ENCODE peak calls at places on chromosomes 6 and 20, in six cellular contexts. M is IMR-90, R is H9, F is H1, S is neuronal stem cell, W is mesenchymal stem cell. D is an unnamed sample.

GRCh38 chr6:10521104-10521808 is at the start of gene GCNT2:
- DNase-seq in S (no peak), W (peak), M (peak), R (peak), F (peak), D (no peak)

GRCh38 chr6:89649682-89650081 is 11.1 kb upstream of the LYRM2 start:
- DNase-seq in S (no peak), M (no peak), W (no peak), F (no peak), R (no peak), D (peak)

GRCh38 chr20:52905235-52905634 is 66.9 kb upstream of the TSHZ2 start:
- DNase-seq in M (no peak), F (no peak), W (no peak), S (no peak), R (no peak), D (no peak)

GRCh38 chr20:37911838-37912273 is 8.9 kb downstream of the VSTM2L start:
- DNase-seq in M (peak), W (no peak), R (peak), S (no peak), F (peak), D (peak)

GRCh38 chr6:140566706-140567330 is 1192.4 kb upstream of the CITED2 start:
- DNase-seq in F (no peak), R (no peak), W (peak), S (no peak), M (peak), D (no peak)

GRCh38 chr6:69279805-69280204 is 517.0 kb downstream of the LMBRD1 start:
- DNase-seq in F (no peak), M (no peak), S (no peak), W (no peak), R (no peak), D (no peak)

GRCh38 chr6:34196833-34197195 is 39.9 kb upstream of the HMGA1 start:
- DNase-seq in M (no peak), F (no peak), R (no peak), W (no peak), S (no peak), D (no peak)

GRCh38 chr6:73738367-73739028 is 42.5 kb downstream of the CD109 start:
- DNase-seq in S (no peak), F (no peak), R (no peak), M (no peak), W (no peak), D (no peak)

GRCh38 chr6:83031689-83032088 is 34.0 kb downstream of the UBE3D start:
- DNase-seq in M (no peak), R (no peak), F (no peak), W (no peak), S (no peak), D (no peak)

GRCh38 chr20:62946918-62947317 is 5.6 kb upstream of the SLC17A9 start:
- DNase-seq in F (no peak), S (no peak), M (no peak), W (no peak), R (no peak), D (no peak)

GRCh38 chr6:89357390-89357789 is 4.9 kb upstream of the UBE2J1 start:
- DNase-seq in R (no peak), F (no peak), M (no peak), W (no peak), S (no peak), D (no peak)

GRCh38 chr6:156420172-156420993 is 356.8 kb upstream of the ARID1B start:
- DNase-seq in M (peak), S (no peak), F (no peak), R (no peak), W (no peak), D (no peak)
- H3K14ac ChIP-seq in M (no peak), S (no peak), F (no peak), R (no peak), W (no peak), D (no peak)

DNA sequence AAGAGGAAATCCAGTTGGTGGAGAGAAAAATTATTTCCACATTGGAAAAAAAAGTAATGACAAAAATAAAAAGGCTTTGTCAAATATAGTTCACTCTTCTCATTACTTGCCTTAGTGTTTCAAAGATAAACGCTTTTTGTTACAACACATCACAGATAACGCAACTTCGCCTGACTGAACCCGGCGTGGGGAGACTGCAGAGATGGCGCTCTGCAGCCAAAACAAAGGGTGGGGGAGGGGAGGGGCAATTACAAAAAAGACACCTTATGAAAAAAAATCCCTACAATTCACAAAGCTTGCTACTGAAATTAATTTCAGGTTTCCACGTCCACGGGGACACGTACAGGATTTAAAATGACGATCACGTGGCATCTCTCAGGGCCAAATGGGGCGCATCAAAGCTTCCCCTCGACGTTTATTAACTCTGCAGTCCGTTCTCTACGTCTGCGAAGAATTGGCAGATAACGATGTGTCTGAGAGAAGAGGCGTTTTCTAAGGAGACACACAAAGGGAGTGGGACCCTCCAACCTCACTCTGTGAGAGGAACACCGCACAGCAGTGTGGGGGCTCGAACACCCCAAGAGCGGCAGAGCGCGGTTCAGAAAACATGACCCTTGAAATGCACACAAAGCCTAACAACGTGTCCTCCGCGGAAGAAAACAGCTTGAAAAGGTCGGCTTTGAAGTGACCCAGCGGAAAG is 1.5 kb upstream of the AFDN start:
- DNase-seq in S (peak), F (no peak), W (no peak), R (no peak), M (no peak), D (peak)
- H3K23ac ChIP-seq in S (no peak), F (no peak), W (no peak), R (no peak), M (no peak), D (no peak)

GRCh38 chr6:4008324-4009047 is 70.5 kb downstream of the FAM217A start:
- DNase-seq in R (no peak), S (no peak), F (no peak), W (peak), M (peak), D (peak)
- H3K14ac ChIP-seq in R (no peak), S (no peak), F (no peak), W (no peak), M (no peak), D (no peak)

DNA sequence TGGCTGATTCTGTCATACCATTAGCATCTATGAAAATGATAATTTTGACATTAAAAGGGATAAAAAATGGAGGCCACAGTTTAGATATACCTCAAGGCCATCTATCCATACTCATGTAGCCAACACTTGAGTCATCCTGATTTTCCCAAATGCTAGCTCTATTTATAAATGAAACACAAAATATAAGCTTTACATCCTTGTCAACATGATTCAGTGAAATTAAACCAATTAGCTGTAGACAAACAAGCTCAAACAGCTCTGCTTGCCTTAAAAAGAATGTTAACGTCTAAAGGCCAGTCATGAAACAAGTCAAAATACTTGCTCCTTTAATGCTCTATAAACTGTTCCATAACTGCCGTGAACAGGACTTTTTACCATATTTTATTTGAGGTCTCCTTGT is 40.3 kb downstream of the ABRACL start:
- DNase-seq in S (no peak), R (no peak), M (no peak), W (no peak), F (no peak), D (no peak)
- H3K23ac ChIP-seq in S (no peak), R (no peak), M (no peak), W (no peak), F (no peak), D (no peak)

D was measured in trophoblast cell.